ENCODE peak calls at places on chromosome 17, in four cellular contexts. R, P, O and Z are unnamed samples.

GRCh38 chr17:8629371-8630226 is 926 bp downstream of the MYH10 start:
- DNase-seq in R (no peak), P (peak; percentile 40), O (no peak), Z (peak; percentile 36)

GRCh38 chr17:67312265-67312664 is 54.1 kb downstream of the PSMD12 start:
- DNase-seq in R (no peak), P (no peak), O (no peak), Z (peak; percentile 54)

GRCh38 chr17:41918392-41919164 is at the start of gene ACLY:
- DNase-seq in R (peak; percentile 95), P (peak; percentile 99), O (peak; percentile 89), Z (peak; percentile 96)

GRCh38 chr17:11720816-11721215 is 122.5 kb downstream of the DNAH9 start:
- DNase-seq in R (no peak), P (no peak), O (no peak), Z (no peak)

GRCh38 chr17:13346081-13346533 is 255.6 kb downstream of the HS3ST3A1 start:
- DNase-seq in R (peak; percentile 97), P (no peak), O (peak; percentile 45), Z (no peak)

GRCh38 chr17:49723423-49723822 is 15.7 kb upstream of the SLC35B1 start:
- DNase-seq in R (no peak), P (no peak), O (no peak), Z (no peak)

GRCh38 chr17:7466644-7467341 is 12.6 kb downstream of the ZBTB4 start:
- DNase-seq in R (peak; percentile 66), P (no peak), O (no peak), Z (peak; percentile 53)

GRCh38 chr17:48068491-48068961 is 20.4 kb downstream of the NFE2L1 start:
- DNase-seq in R (peak; percentile 65), P (no peak), O (no peak), Z (no peak)

GRCh38 chr17:57135748-57136342 is 50.8 kb downstream of the AKAP1 start:
- DNase-seq in R (no peak), P (no peak), O (no peak), Z (peak; percentile 9)

DNA sequence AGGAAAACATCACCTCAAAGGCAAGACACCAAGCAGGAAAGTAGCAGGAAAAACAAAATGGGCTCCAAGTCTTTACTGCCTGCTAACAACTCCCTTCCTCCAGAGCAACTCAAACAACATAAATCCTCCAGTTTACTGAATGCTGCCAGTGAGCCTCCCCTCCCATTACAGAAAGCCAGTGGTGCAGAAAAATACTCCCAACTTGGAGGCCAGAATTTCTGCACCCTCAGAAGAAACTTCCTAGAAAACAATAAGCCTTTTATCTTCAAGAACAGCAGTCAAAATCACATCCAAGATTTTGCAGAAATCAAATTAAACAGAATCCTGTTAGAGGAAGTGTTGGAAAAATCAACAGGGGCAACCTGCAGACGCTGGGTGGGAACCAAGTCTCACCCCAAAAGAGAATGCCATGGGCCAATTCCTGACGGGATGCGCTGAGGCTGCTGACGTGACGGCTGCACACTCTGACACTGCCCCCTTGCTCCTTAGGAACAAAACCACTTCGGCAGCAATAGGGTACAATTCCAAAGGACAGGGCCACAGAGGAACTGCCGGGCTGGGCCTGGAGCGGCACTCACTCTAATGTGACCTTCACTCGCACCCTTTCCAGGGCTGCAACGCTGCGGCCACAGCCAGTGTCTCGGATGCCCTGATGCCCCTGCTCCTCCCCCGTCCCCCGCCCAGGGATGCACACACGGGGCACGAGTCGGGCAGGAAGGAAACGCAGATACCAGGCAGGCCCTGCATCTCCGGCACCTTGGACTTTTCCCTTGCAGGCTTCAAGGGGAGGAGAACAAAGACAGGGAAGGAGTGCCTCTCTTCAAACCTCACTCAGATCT is 2.6 kb downstream of the PITPNA start:
- DNase-seq in R (no peak), P (no peak), O (no peak), Z (peak; percentile 33)
- H3K4me2 ChIP-seq in R (no peak overlapping the region), P (no peak overlapping the region), O (no peak overlapping the region), Z (peak overlapping the region; percentile 76)

GRCh38 chr17:81180836-81181810 is 15.1 kb upstream of the AATK start:
- DNase-seq in R (no peak), P (no peak), O (no peak), Z (no peak)
- H3K9me1 ChIP-seq in R (no peaks in the 10 kb centered on the region), P (no peaks in the 10 kb centered on the region), O (no peaks in the 10 kb centered on the region), Z (no peaks in the 10 kb centered on the region)

GRCh38 chr17:6355196-6355595 is 79.7 kb downstream of the AIPL1 start:
- DNase-seq in R (no peak), P (no peak), O (no peak), Z (no peak)

GRCh38 chr17:6350806-6351205 is 84.1 kb downstream of the AIPL1 start:
- DNase-seq in R (no peak), P (no peak), O (no peak), Z (no peak)

GRCh38 chr17:6353161-6353560 is 81.8 kb downstream of the AIPL1 start:
- DNase-seq in R (no peak), P (no peak), O (no peak), Z (no peak)

GRCh38 chr17:6347776-6348175 is 87.1 kb downstream of the AIPL1 start:
- DNase-seq in R (no peak), P (no peak), O (no peak), Z (no peak)

DNA sequence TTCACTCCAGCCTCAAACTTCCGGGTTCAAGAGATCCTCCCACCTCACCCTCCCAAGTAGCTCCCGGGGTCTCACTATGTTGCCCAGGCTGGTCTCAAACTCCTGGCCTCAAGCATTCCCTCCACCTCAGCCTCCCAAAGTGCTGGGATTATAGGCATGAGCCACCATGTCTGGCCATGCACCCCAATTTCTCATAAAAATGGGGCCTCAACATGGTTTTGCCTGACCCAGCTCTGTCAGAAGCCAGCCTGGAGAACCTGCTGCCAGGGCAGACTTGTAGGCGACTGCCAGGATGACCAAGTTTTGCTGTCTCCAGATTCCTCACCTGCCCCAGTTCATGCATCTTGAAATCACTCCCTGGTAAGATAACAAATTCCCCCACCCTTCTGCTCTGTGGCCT is 82.9 kb downstream of the AIPL1 start:
- DNase-seq in R (no peak), P (no peak), O (no peak), Z (no peak)
- H3K4me2 ChIP-seq in R (no peak overlapping the region), P (no peak overlapping the region), O (no peak overlapping the region), Z (no peak overlapping the region)

DNA sequence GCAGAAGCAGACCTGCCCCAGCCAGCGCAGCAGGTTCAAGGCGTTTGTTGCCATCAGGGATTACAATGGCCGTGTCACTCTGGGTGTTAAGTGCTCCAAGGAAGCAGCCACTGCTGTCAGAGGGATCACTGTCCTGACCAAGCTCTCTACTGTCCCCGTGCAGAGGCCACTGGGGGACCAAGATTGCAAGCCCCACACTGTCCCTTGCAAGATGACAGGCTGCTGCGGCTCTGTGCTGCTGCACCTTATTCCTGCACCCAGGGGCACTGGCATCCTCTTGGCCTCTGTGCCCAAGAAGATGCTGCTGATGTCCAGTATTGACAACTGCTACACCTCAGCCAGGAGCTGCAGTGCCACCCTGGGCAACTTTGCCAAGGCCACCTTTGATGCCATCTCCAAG is 27.7 kb downstream of the ATPAF2 start:
- DNase-seq in R (no peak), P (no peak), O (no peak), Z (no peak)
- H3K9me1 ChIP-seq in R (peaks cover 16% of the 10 kb centered on the region), P (no peaks in the 10 kb centered on the region), O (no peaks in the 10 kb centered on the region), Z (no peaks in the 10 kb centered on the region)